ENCODE peak calls at places on chromosome 15, in five cellular contexts. A is M059J, J is heart left ventricle, S is EL, T is RPMI8226. K is an unnamed sample.

GRCh38 chr15:74937226-74937601 is 659 bp downstream of the COX5A start:
- DNase-seq in S (no peak), T (no peak), A (no peak), J (no peak), K (no peak)

GRCh38 chr15:80157215-80157614 is 4.4 kb downstream of the FAH start:
- DNase-seq in A (no peak), J (no peak), S (no peak), T (no peak), K (no peak)

GRCh38 chr15:39429898-39430357 is 151.0 kb upstream of the THBS1 start:
- DNase-seq in A (peak), J (no peak), S (peak), T (no peak), K (no peak)

GRCh38 chr15:59378855-59379254 is 6.2 kb upstream of the MYO1E start:
- DNase-seq in T (no peak), J (no peak), A (no peak), S (no peak), K (no peak)

GRCh38 chr15:65377105-65377975 is 462 bp downstream of the IGDCC3 start:
- DNase-seq in J (no peak), A (peak), S (peak), T (peak), K (no peak)

GRCh38 chr15:78205856-78206255 is 28.5 kb downstream of the ACSBG1 start:
- DNase-seq in T (no peak), S (no peak), J (no peak), A (no peak), K (no peak)

GRCh38 chr15:88701561-88702095 is 62.8 kb downstream of the ISG20 start:
- DNase-seq in J (no peak), S (peak), T (peak), A (no peak), K (no peak)

GRCh38 chr15:58957101-58957973 is 23.9 kb upstream of the SLTM start:
- DNase-seq in T (peak), S (peak), J (peak), A (peak), K (peak)

GRCh38 chr15:34987623-34987981 is 485 bp downstream of the ZNF770 start:
- DNase-seq in T (no peak), J (no peak), A (no peak), S (no peak), K (no peak)

GRCh38 chr15:48389701-48390143 is 58.5 kb downstream of the DUT start:
- DNase-seq in J (no peak), S (peak), T (no peak), A (peak), K (no peak)

GRCh38 chr15:63381301-63382192 is at the start of gene CA12:
- DNase-seq in T (no peak), A (peak), S (peak), J (no peak), K (no peak)

GRCh38 chr15:48929611-48930170 is 34.0 kb downstream of the SHC4 start:
- DNase-seq in T (no peak), J (no peak), S (no peak), A (peak), K (no peak)

GRCh38 chr15:31077181-31077580 is 24.3 kb downstream of the TRPM1 start:
- DNase-seq in S (no peak), A (no peak), J (no peak), T (peak), K (peak)

GRCh38 chr15:31464216-31465082 is 137.8 kb downstream of the KLF13 start:
- DNase-seq in S (no peak), A (no peak), T (no peak), J (no peak), K (no peak)

GRCh38 chr15:35547775-35548364 is 1.9 kb upstream of the DPH6 start:
- DNase-seq in A (no peak), J (no peak), T (no peak), S (no peak), K (no peak)

GRCh38 chr15:62391565-62392262 is 226.6 kb upstream of the C2CD4B start:
- DNase-seq in A (peak), S (peak), T (peak), J (peak), K (no peak)

GRCh38 chr15:30999729-31000128 is 8.3 kb upstream of the MTMR10 start:
- DNase-seq in J (no peak), A (no peak), T (no peak), S (no peak), K (no peak)

GRCh38 chr15:89121414-89121813 is 33.2 kb downstream of the ABHD2 start:
- DNase-seq in J (no peak), S (no peak), A (no peak), T (no peak), K (no peak)

GRCh38 chr15:99708563-99708962 is 24.7 kb downstream of the LYSMD4 start:
- DNase-seq in A (peak), S (peak), T (no peak), J (peak), K (no peak)

GRCh38 chr15:39362832-39363561 is 217.9 kb upstream of the THBS1 start:
- DNase-seq in J (no peak), S (peak), T (no peak), A (peak), K (peak)

GRCh38 chr15:100124361-100124760 is 217.4 kb downstream of the ADAMTS17 start:
- DNase-seq in S (no peak), J (no peak), A (no peak), T (no peak), K (no peak)

GRCh38 chr15:81351651-81352050 is 22.4 kb downstream of the TMC3 start:
- DNase-seq in A (no peak), S (no peak), J (no peak), T (no peak), K (no peak)

GRCh38 chr15:71780349-71780976 is 29.9 kb upstream of the NR2E3 start:
- DNase-seq in J (no peak), S (peak), T (peak), A (peak), K (no peak)

GRCh38 chr15:29623240-29623639 is 199.0 kb downstream of the TJP1 start:
- DNase-seq in J (no peak), T (no peak), A (no peak), S (no peak), K (no peak)

GRCh38 chr15:60407406-60407805 is 9.6 kb upstream of the ANXA2 start:
- DNase-seq in S (peak), A (peak), J (no peak), T (no peak), K (no peak)

GRCh38 chr15:60945196-60945595 is 283.9 kb downstream of the RORA start:
- DNase-seq in A (peak), J (peak), T (no peak), S (no peak), K (no peak)

GRCh38 chr15:62486041-62486440 is 321.0 kb upstream of the C2CD4B start:
- DNase-seq in A (no peak), T (no peak), J (no peak), S (no peak), K (no peak)

GRCh38 chr15:36601497-36601932 is 22.1 kb downstream of the CDIN1 start:
- DNase-seq in A (peak), J (peak), T (no peak), S (peak), K (no peak)

GRCh38 chr15:63258658-63259057 is 18.7 kb upstream of the APH1B start:
- DNase-seq in T (no peak), S (no peak), J (no peak), A (no peak), K (no peak)

GRCh38 chr15:70362911-70363310 is 265.2 kb upstream of the TLE3 start:
- DNase-seq in A (peak), S (peak), T (peak), J (peak), K (no peak)

GRCh38 chr15:101053261-101053660 is 134.1 kb downstream of the LRRK1 start:
- DNase-seq in A (no peak), J (no peak), S (no peak), T (no peak), K (no peak)

GRCh38 chr15:27865323-27865922 is 233.7 kb downstream of the OCA2 start:
- DNase-seq in S (no peak), T (peak), A (no peak), J (no peak), K (no peak)

GRCh38 chr15:45714501-45715488 is 80.0 kb downstream of the SQOR start:
- DNase-seq in T (peak), S (peak), J (peak), A (peak), K (peak)

K was measured in NCI-H187.